ENCODE peak calls at places on chromosomes 6 and 20, in seven cellular contexts. P is stimulated activated CD4-positive, alpha-beta T cell treated with anti-CD3 and anti-CD28 coated beads, Interleukin-15, amount 100 ng/mL, for 1 hour; E is CD8-positive, alpha-beta memory T cell; F is GM10248; W is epithelial cell of esophagus; Y is NCI-H510A; D is activated effector memory CD4-positive, alpha-beta T cell treated with Interleukin-2 at 50 U/mL for 16 hours. L is an unnamed sample.

GRCh38 chr20:1396702-1397101 is 3.8 kb upstream of the FKBP1A start:
- DNase-seq in D (no peak), P (no peak), Y (no peak), F (no peak), W (no peak), E (no peak), L (peak; percentile 38)

GRCh38 chr6:48834706-48835105 is 628.3 kb downstream of the MMUT start:
- DNase-seq in D (no peak), W (no peak), E (no peak), F (no peak), Y (no peak), P (no peak), L (no peak)

GRCh38 chr20:9280654-9281053 is 211.8 kb downstream of the PLCB4 start:
- DNase-seq in E (no peak), D (no peak), F (no peak), P (no peak), W (no peak), Y (no peak), L (no peak)

GRCh38 chr20:62561948-62562347 is 80.4 kb upstream of the SLCO4A1 start:
- DNase-seq in P (no peak), D (no peak), E (no peak), W (no peak), Y (no peak), F (no peak), L (no peak)

GRCh38 chr6:25874822-25875562 is 949 bp upstream of the SLC17A3 start:
- DNase-seq in F (no peak), E (no peak), W (no peak), Y (no peak), P (no peak), D (no peak), L (no peak)

GRCh38 chr6:165231581-165232276 is 77.7 kb downstream of the C6orf118 start:
- DNase-seq in Y (no peak), F (no peak), W (peak; percentile 66), P (no peak), E (no peak), D (no peak), L (peak; percentile 55)

GRCh38 chr20:25020901-25021301 is 28.4 kb upstream of the APMAP start:
- DNase-seq in F (no peak), D (no peak), Y (no peak), P (no peak), W (no peak), E (no peak), L (no peak)

GRCh38 chr6:144844596-144844995 is 559.5 kb downstream of the UTRN start:
- DNase-seq in E (no peak), W (no peak), P (no peak), D (no peak), Y (no peak), F (no peak), L (no peak)

GRCh38 chr6:11222385-11223277 is 9.8 kb downstream of the NEDD9 start:
- DNase-seq in E (no peak), W (peak; percentile 57), P (no peak), F (no peak), Y (no peak), D (no peak), L (no peak)

GRCh38 chr20:34559311-34560140 is 1.0 kb downstream of the MAP1LC3A start:
- DNase-seq in F (no peak), W (no peak), D (no peak), E (peak; percentile 22), P (no peak), Y (no peak), L (no peak)

GRCh38 chr20:10369723-10370090 is 64.3 kb downstream of the MKKS start:
- DNase-seq in F (no peak), P (no peak), D (no peak), Y (no peak), E (no peak), W (peak; percentile 61), L (peak; percentile 75)

GRCh38 chr6:169847141-169847674 is 95.8 kb downstream of the ERMARD start:
- DNase-seq in E (no peak), D (no peak), F (no peak), Y (no peak), P (no peak), W (no peak), L (peak; percentile 21)

GRCh38 chr20:62898093-62898964 is 28.0 kb downstream of the DIDO1 start:
- DNase-seq in D (no peak), E (no peak), W (peak; percentile 39), Y (no peak), P (no peak), F (no peak), L (no peak)

GRCh38 chr6:111949546-111949945 is 76.3 kb upstream of the FYN start:
- DNase-seq in D (no peak), Y (no peak), F (no peak), E (no peak), W (no peak), P (no peak), L (no peak)